ENCODE peak calls at places on chromosomes 4 and X, in four cellular contexts. L is Right ventricle myocardium inferior; V is stimulated activated naive CD8-positive, alpha-beta T cell treated with anti-CD3 and anti-CD28 coated beads, Interleukin-15, Interleukin-2, amounts not matched to agents 100 U/mL and 50 U/mL, for 24 hours; C is SK-N-SH treated with all-trans-retinoic acid at 6 μM for 48 hours. O is an unnamed sample.

GRCh38 chr4:168594121-168594520 is 97.3 kb downstream of the PALLD start:
- ATAC-seq in L (no peak), V (no peak), C (no peak), O (no peak)

GRCh38 chr4:38131371-38132139 is 171.4 kb downstream of the PTTG2 start:
- ATAC-seq in V (peak), L (peak), C (no peak), O (peak)

GRCh38 chr4:23909671-23910070 is 19.8 kb upstream of the PPARGC1A start:
- ATAC-seq in V (no peak), C (no peak), L (no peak), O (no peak)

GRCh38 chrX:53383376-53384087 is 38.9 kb downstream of the SMC1A start:
- ATAC-seq in L (no peak), V (no peak), C (no peak), O (no peak)

GRCh38 chrX:63958134-63958865 is 173.3 kb upstream of the ARHGEF9 start:
- ATAC-seq in V (no peak), L (no peak), C (no peak), O (no peak)

GRCh38 chr4:11743236-11743635 is 314.5 kb upstream of the HS3ST1 start:
- ATAC-seq in V (no peak), L (no peak), C (no peak), O (no peak)

GRCh38 chr4:15738877-15739276 is 36.0 kb downstream of the BST1 start:
- ATAC-seq in L (no peak), C (no peak), V (peak), O (no peak)

GRCh38 chr4:121534187-121534586 is 153.4 kb upstream of the QRFPR start:
- ATAC-seq in C (no peak), L (no peak), V (no peak), O (no peak)

GRCh38 chr4:105509714-105510113 is 35.9 kb upstream of the PPA2 start:
- ATAC-seq in V (no peak), C (no peak), L (no peak), O (no peak)

GRCh38 chr4:1520145-1520661 is 114.0 kb upstream of the NKX1-1 start:
- ATAC-seq in V (no peak), C (no peak), L (no peak), O (no peak)

GRCh38 chr4:23878235-23878861 is 11.5 kb downstream of the PPARGC1A start:
- ATAC-seq in V (no peak), L (no peak), C (no peak), O (no peak)

GRCh38 chrX:38224160-38224559 is 3.5 kb upstream of the SRPX start:
- ATAC-seq in C (no peak), V (no peak), L (no peak), O (no peak)

GRCh38 chr4:1850276-1850675 is 5.7 kb downstream of the LETM1 start:
- ATAC-seq in C (no peak), L (no peak), V (no peak), O (no peak)

GRCh38 chr4:112284662-112285411 is 867 bp downstream of the TIFA start:
- ATAC-seq in L (peak), C (peak), V (peak), O (peak)

GRCh38 chr4:124869978-124870495 is 157.5 kb upstream of the ANKRD50 start:
- ATAC-seq in V (no peak), L (no peak), C (no peak), O (no peak)

GRCh38 chrX:134186362-134187121 is 50.4 kb upstream of the CCDC160 start:
- ATAC-seq in L (no peak), C (no peak), V (peak), O (peak)

GRCh38 chr4:70613182-70613892 is 15.2 kb upstream of the ENAM start:
- ATAC-seq in C (no peak), L (no peak), V (peak), O (peak)

GRCh38 chrX:37802028-37802427 is 22.2 kb downstream of the CYBB start:
- ATAC-seq in V (no peak), L (no peak), C (no peak), O (no peak)

GRCh38 chrX:38861489-38861888 is 60.2 kb downstream of the MID1IP1 start:
- ATAC-seq in C (no peak), V (no peak), L (peak), O (no peak)

GRCh38 chr4:84940960-84941359 is 25.5 kb downstream of the WDFY3 start:
- ATAC-seq in V (no peak), L (no peak), C (no peak), O (no peak)

GRCh38 chrX:134685662-134686061 is 27.4 kb upstream of the PLAC1 start:
- ATAC-seq in L (no peak), V (no peak), C (peak), O (no peak)

O was measured in stimulated activated memory B cell treated with anti-CD40 and anti-IgM and Interleukin-4, amounts not matched to agents 10 μg/mL and 1 μg/mL and 100 μg/mL, for 72 hours.